ENCODE peak calls at places on chromosome 11, in nine cellular contexts. A, M, X, Q, H, U, I, G and V are unnamed samples.

GRCh38 chr11:2940930-2941821 is 12.0 kb upstream of the PHLDA2 start:
- DNase-seq in M (no peak), Q (no peak), U (peak; percentile 74), H (peak; percentile 85), I (peak; percentile 77), G (no peak), X (peak; percentile 56), A (no peak), V (no peak)

GRCh38 chr11:110095554-110095953 is 2.4 kb downstream of the ZC3H12C start:
- DNase-seq in X (no peak), I (no peak), U (no peak), A (no peak), Q (no peak), M (no peak), G (peak; percentile 53), H (no peak), V (no peak)

GRCh38 chr11:84804026-84804425 is 823.1 kb downstream of the DLG2 start:
- DNase-seq in M (no peak), G (no peak), U (no peak), A (no peak), H (no peak), I (no peak), Q (no peak), X (no peak), V (no peak)

GRCh38 chr11:78708388-78708787 is 133.7 kb upstream of the NARS2 start:
- DNase-seq in X (no peak), A (peak; percentile 39), G (no peak), I (no peak), Q (no peak), H (no peak), M (no peak), U (no peak), V (no peak)

GRCh38 chr11:134643115-134643514 is 231.1 kb upstream of the B3GAT1 start:
- DNase-seq in A (no peak), I (no peak), Q (no peak), X (no peak), M (no peak), H (no peak), G (no peak), U (peak; percentile 67), V (no peak)

GRCh38 chr11:12066799-12067508 is 43.4 kb upstream of the MICAL2 start:
- DNase-seq in G (no peak), H (no peak), A (peak; percentile 56), Q (no peak), I (peak; percentile 60), X (peak; percentile 93), U (no peak), M (no peak), V (no peak)

GRCh38 chr11:11640996-11641395 is 19.2 kb upstream of the GALNT18 start:
- DNase-seq in U (no peak), Q (no peak), H (no peak), A (no peak), G (no peak), M (no peak), I (no peak), X (no peak), V (peak; percentile 66)

GRCh38 chr11:6505577-6506240 is 8.6 kb downstream of the DNHD1 start:
- DNase-seq in X (peak; percentile 54), Q (no peak), A (peak; percentile 75), M (no peak), U (no peak), H (no peak), G (no peak), I (no peak), V (no peak)

GRCh38 chr11:6387811-6388599 is 2.3 kb upstream of the SMPD1 start:
- DNase-seq in M (no peak), A (peak; percentile 51), X (peak; percentile 53), Q (no peak), I (no peak), U (no peak), H (no peak), G (no peak), V (no peak)

GRCh38 chr11:707817-708420 is 1.9 kb downstream of the EPS8L2 start:
- DNase-seq in U (no peak), H (peak; percentile 68), Q (no peak), X (no peak), M (no peak), I (no peak), A (no peak), G (no peak), V (no peak)

GRCh38 chr11:72789493-72790131 is 4.2 kb downstream of the STARD10 start:
- DNase-seq in X (no peak), A (peak; percentile 52), I (peak; percentile 45), M (peak; percentile 76), U (no peak), H (peak; percentile 50), G (no peak), Q (peak; percentile 34), V (no peak)

GRCh38 chr11:92854952-92855351 is 114.5 kb upstream of the MTNR1B start:
- DNase-seq in X (no peak), U (no peak), G (no peak), Q (no peak), A (no peak), H (no peak), I (no peak), M (no peak), V (no peak)

GRCh38 chr11:120173771-120174170 is 35.9 kb upstream of the TRIM29 start:
- DNase-seq in G (no peak), Q (no peak), M (no peak), A (no peak), X (no peak), I (no peak), H (no peak), U (no peak), V (peak; percentile 86)

GRCh38 chr11:2709429-2709828 is 9.6 kb upstream of the KCNQ1OT1 start:
- DNase-seq in H (no peak), I (no peak), G (no peak), U (no peak), A (peak; percentile 34), X (no peak), M (no peak), Q (peak; percentile 62), V (no peak)

GRCh38 chr11:119029340-119030028 is 1.2 kb downstream of the SLC37A4 start:
- DNase-seq in A (no peak), X (no peak), M (no peak), U (peak; percentile 59), H (peak; percentile 78), Q (no peak), I (peak; percentile 77), G (no peak), V (no peak)
- TF ChIP-seq POLR2A in A (no peak), X (no peak), M (no peak), U (no peak), H (no peak), Q (no peak), I (peak; percentile 94), G (no peak), V (no peak)

DNA sequence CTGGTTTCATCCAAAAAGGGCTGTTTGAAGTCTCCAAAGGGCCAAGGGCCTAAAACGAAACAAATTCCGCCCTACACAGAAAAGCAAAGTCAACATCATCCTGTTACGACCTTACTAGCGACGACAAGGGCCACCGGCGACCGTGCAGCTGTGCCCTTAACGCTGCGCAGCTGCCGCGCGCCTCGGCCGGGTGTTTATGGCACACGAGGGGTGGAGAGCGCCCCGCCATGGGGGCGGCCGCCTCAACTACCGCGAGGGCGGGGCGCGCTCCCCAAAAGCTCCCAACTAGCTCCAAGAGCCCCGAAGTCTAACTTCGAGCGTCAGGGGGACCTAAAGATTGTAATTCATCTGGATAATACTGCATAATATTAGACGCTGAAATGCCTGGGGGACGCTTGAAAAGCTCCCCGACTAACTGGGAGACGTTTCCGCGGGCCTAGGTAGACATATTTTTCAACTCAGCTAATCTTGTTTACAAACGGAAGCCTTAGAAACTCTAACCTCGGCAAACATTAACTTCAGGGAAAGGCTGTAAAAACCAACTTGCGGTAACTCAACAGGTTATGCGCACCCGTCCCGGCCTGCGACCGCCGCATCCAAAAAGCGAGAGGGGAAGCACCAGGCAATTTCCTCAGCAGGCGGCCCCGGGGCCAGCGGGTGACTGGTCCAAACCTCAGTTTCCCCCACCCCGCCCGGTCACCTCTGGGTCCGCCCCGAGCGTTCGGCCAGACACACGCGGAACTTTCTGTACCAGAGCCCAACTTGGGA is 688 bp downstream of the TMEM123 start:
- DNase-seq in X (peak; percentile 57), G (peak; percentile 70), H (peak; percentile 71), A (peak; percentile 28), U (peak; percentile 95), M (peak; percentile 55), Q (peak; percentile 65), I (peak; percentile 78), V (no peak)
- TF ChIP-seq CTCF in X (no peak), G (no peak), H (peak; percentile 11), A (peak; percentile 17), U (no peak), M (peak; percentile 33), Q (no peak), I (no peak), V (no peak)

DNA sequence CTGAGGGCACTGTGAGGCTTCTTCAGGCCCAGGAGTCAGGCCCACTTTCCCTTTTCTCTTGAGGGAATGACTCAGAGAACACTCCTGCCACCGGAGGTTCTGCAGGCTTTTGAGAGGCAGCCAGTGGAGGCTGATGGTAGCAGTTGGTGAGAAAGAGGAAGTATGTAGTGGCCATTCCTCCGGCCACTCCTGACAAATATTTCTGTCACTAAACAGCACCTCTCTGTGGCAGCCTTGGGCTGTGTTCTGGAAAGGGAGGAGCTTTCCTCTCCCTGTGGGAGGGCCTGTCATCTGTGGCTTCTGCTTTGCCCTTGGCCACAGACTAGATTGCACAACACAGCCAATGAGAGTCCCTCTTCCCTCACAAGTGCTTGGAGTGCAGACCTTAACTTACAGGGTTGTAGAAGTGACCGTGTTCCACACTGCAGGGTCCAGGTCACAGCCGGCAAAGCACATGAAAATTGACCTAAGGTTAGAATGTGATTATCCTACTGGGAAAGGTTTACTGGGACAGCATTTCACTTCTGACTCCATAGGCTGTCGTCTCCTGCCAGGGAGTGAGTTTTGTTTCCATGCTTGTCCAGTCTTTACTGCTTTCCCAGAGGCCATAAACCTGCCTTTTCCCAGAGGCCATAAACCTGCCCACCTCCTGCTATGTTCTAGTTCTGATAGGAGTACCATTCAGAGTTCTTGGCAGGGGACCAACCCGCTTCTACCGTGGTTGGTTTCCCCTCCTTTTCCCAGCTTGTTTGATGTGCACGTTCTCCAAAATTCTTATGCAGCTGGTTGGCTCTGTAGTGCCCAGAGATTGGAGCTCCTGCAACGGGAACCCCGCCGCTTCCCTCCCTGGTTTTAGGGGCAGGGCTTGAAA is 33.3 kb downstream of the MARK2 start:
- DNase-seq in M (peak; percentile 91), U (peak; percentile 89), Q (peak; percentile 60), A (peak; percentile 93), X (peak; percentile 86), I (peak; percentile 77), G (peak; percentile 96), H (peak; percentile 87), V (peak; percentile 94)
- TF ChIP-seq POLR2A in M (peak; percentile 30), U (no peak), Q (no peak), A (no peak), X (no peak), I (peak; percentile 37), G (peak; percentile 77), H (no peak), V (no peak)

DNA sequence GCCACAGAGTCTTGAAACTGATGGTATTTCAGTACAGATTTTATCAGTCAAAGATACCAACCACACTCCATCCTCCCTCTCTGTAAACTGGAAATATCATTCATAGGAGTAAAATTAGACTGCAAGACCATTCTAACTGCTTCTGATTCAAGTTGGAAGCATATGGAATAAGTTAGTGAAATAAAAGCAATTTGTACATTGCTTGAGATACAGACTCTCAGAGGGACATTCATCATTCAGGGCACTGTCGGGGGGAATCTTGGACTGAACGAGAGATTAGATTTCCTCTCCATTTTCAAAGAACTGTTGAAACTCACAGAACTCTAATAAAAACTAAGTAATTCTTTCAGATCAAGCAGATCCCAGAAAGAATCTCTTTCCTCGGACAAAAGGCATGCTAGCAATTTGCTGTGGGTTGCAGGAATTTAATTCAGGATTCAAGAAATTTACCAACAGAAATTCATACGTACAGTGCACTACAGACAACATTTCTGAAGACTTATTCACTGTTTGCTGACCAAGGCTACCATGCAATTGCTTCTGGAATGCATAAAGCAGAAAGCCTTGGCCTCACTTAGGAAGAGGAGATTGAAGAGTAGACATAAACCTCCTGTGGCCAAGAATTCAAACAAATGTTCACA is 34.1 kb downstream of the PAMR1 start:
- DNase-seq in M (no peak), Q (no peak), G (no peak), U (no peak), H (no peak), I (no peak), A (peak; percentile 96), X (peak; percentile 26), V (no peak)
- TF ChIP-seq CTCF in M (no peak), Q (no peak), G (no peak), U (no peak), H (no peak), I (no peak), A (no peak), X (no peak), V (no peak)